ENCODE peak calls at places on chromosomes 2 and 18, in nine cellular contexts. One of them, this sample, is unnamed.

GRCh38 chr2:19434413-19434812 is 76.0 kb upstream of the OSR1 start:
- DNase-seq in A172: no peak
- DNase-seq in PC-3: no peak
- DNase-seq in AG08396: no peak
- DNase-seq in NB4: no peak
- DNase-seq in T-helper 9 cell: no peak
- DNase-seq in NCI-H2081: no peak
- DNase-seq in COLO829: no peak
- DNase-seq in tibial artery: no peak
- DNase-seq in this sample: no peak

GRCh38 chr2:197873293-197873701 is 68.9 kb downstream of the PLCL1 start:
- DNase-seq in PC-3: peak
- DNase-seq in NCI-H2081: no peak
- DNase-seq in COLO829: peak
- DNase-seq in tibial artery: no peak
- DNase-seq in NB4: peak
- DNase-seq in AG08396: no peak
- DNase-seq in A172: peak
- DNase-seq in T-helper 9 cell: no peak
- DNase-seq in this sample: no peak

GRCh38 chr2:204355688-204356087 is 189.6 kb upstream of the PARD3B start:
- DNase-seq in NCI-H2081: no peak
- DNase-seq in PC-3: no peak
- DNase-seq in T-helper 9 cell: no peak
- DNase-seq in A172: no peak
- DNase-seq in AG08396: no peak
- DNase-seq in tibial artery: no peak
- DNase-seq in NB4: no peak
- DNase-seq in COLO829: no peak
- DNase-seq in this sample: no peak

GRCh38 chr2:134369220-134369902 is 115.5 kb downstream of the MGAT5 start:
- DNase-seq in AG08396: no peak
- DNase-seq in NCI-H2081: no peak
- DNase-seq in PC-3: no peak
- DNase-seq in A172: no peak
- DNase-seq in tibial artery: no peak
- DNase-seq in T-helper 9 cell: no peak
- DNase-seq in NB4: no peak
- DNase-seq in COLO829: no peak
- DNase-seq in this sample: no peak

GRCh38 chr2:234963785-234964615 is 12.2 kb downstream of the SH3BP4 start:
- DNase-seq in NCI-H2081: no peak
- DNase-seq in COLO829: no peak
- DNase-seq in PC-3: peak
- DNase-seq in tibial artery: peak
- DNase-seq in A172: peak
- DNase-seq in NB4: no peak
- DNase-seq in AG08396: no peak
- DNase-seq in T-helper 9 cell: no peak
- DNase-seq in this sample: no peak

GRCh38 chr2:234912437-234912836 is 39.4 kb upstream of the SH3BP4 start:
- DNase-seq in PC-3: no peak
- DNase-seq in T-helper 9 cell: no peak
- DNase-seq in tibial artery: no peak
- DNase-seq in A172: no peak
- DNase-seq in NB4: no peak
- DNase-seq in COLO829: peak
- DNase-seq in NCI-H2081: no peak
- DNase-seq in AG08396: no peak
- DNase-seq in this sample: no peak

GRCh38 chr2:150817422-150817821 is 330.0 kb upstream of the RND3 start:
- DNase-seq in NCI-H2081: no peak
- DNase-seq in COLO829: no peak
- DNase-seq in AG08396: no peak
- DNase-seq in PC-3: no peak
- DNase-seq in T-helper 9 cell: no peak
- DNase-seq in tibial artery: no peak
- DNase-seq in NB4: no peak
- DNase-seq in A172: no peak
- DNase-seq in this sample: no peak

GRCh38 chr2:227822416-227823003 is 8.9 kb downstream of the CCL20 start:
- DNase-seq in COLO829: no peak
- DNase-seq in NCI-H2081: no peak
- DNase-seq in PC-3: no peak
- DNase-seq in NB4: no peak
- DNase-seq in tibial artery: no peak
- DNase-seq in T-helper 9 cell: no peak
- DNase-seq in A172: peak
- DNase-seq in AG08396: no peak
- DNase-seq in this sample: no peak

GRCh38 chr18:24212939-24213338 is 74.1 kb downstream of the CABYR start:
- DNase-seq in NCI-H2081: no peak
- DNase-seq in NB4: no peak
- DNase-seq in COLO829: peak
- DNase-seq in PC-3: peak
- DNase-seq in AG08396: peak
- DNase-seq in T-helper 9 cell: no peak
- DNase-seq in tibial artery: no peak
- DNase-seq in A172: peak
- DNase-seq in this sample: no peak

GRCh38 chr2:42195559-42195958 is 26.4 kb downstream of the EML4 start:
- DNase-seq in NB4: no peak
- DNase-seq in tibial artery: no peak
- DNase-seq in A172: peak
- DNase-seq in NCI-H2081: no peak
- DNase-seq in COLO829: no peak
- DNase-seq in T-helper 9 cell: no peak
- DNase-seq in PC-3: peak
- DNase-seq in AG08396: peak
- DNase-seq in this sample: no peak

GRCh38 chr2:12027136-12027535 is 280.7 kb downstream of the LPIN1 start:
- DNase-seq in T-helper 9 cell: no peak
- DNase-seq in PC-3: no peak
- DNase-seq in NCI-H2081: no peak
- DNase-seq in A172: no peak
- DNase-seq in COLO829: no peak
- DNase-seq in AG08396: no peak
- DNase-seq in NB4: no peak
- DNase-seq in tibial artery: no peak
- DNase-seq in this sample: no peak

GRCh38 chr2:18788590-18788989 is 199.2 kb upstream of the NT5C1B start:
- DNase-seq in COLO829: no peak
- DNase-seq in A172: peak
- DNase-seq in NB4: no peak
- DNase-seq in AG08396: no peak
- DNase-seq in NCI-H2081: no peak
- DNase-seq in tibial artery: no peak
- DNase-seq in T-helper 9 cell: no peak
- DNase-seq in PC-3: no peak
- DNase-seq in this sample: no peak

GRCh38 chr18:1965541-1965940 is 605.8 kb downstream of the METTL4 start:
- DNase-seq in PC-3: no peak
- DNase-seq in A172: no peak
- DNase-seq in AG08396: no peak
- DNase-seq in NCI-H2081: no peak
- DNase-seq in T-helper 9 cell: no peak
- DNase-seq in NB4: no peak
- DNase-seq in COLO829: no peak
- DNase-seq in tibial artery: no peak
- DNase-seq in this sample: no peak

GRCh38 chr2:95384854-95385569 is 17.5 kb upstream of the FAHD2A start:
- DNase-seq in PC-3: no peak
- DNase-seq in A172: no peak
- DNase-seq in COLO829: no peak
- DNase-seq in NCI-H2081: no peak
- DNase-seq in NB4: no peak
- DNase-seq in AG08396: no peak
- DNase-seq in tibial artery: peak
- DNase-seq in T-helper 9 cell: no peak
- DNase-seq in this sample: no peak

GRCh38 chr18:61882296-61883004 is 10.4 kb downstream of the RNF152 start:
- DNase-seq in A172: no peak
- DNase-seq in COLO829: no peak
- DNase-seq in T-helper 9 cell: no peak
- DNase-seq in PC-3: peak
- DNase-seq in NCI-H2081: no peak
- DNase-seq in tibial artery: no peak
- DNase-seq in AG08396: peak
- DNase-seq in NB4: no peak
- DNase-seq in this sample: no peak

GRCh38 chr2:194004590-194005206 is 1652.3 kb upstream of the SLC39A10 start:
- DNase-seq in tibial artery: no peak
- DNase-seq in COLO829: no peak
- DNase-seq in AG08396: no peak
- DNase-seq in A172: no peak
- DNase-seq in PC-3: peak
- DNase-seq in NB4: no peak
- DNase-seq in NCI-H2081: no peak
- DNase-seq in T-helper 9 cell: no peak
- DNase-seq in this sample: no peak

GRCh38 chr2:112301973-112302372 is 26.6 kb downstream of the ZC3H6 start:
- DNase-seq in T-helper 9 cell: no peak
- DNase-seq in AG08396: no peak
- DNase-seq in COLO829: no peak
- DNase-seq in NB4: no peak
- DNase-seq in A172: peak
- DNase-seq in NCI-H2081: no peak
- DNase-seq in tibial artery: no peak
- DNase-seq in PC-3: no peak
- DNase-seq in this sample: no peak

GRCh38 chr2:402206-402605 is 114.3 kb upstream of the ALKAL2 start:
- DNase-seq in NCI-H2081: no peak
- DNase-seq in AG08396: no peak
- DNase-seq in PC-3: no peak
- DNase-seq in A172: no peak
- DNase-seq in T-helper 9 cell: no peak
- DNase-seq in tibial artery: no peak
- DNase-seq in COLO829: no peak
- DNase-seq in NB4: no peak
- DNase-seq in this sample: no peak

GRCh38 chr2:239913632-239914417 is 111.3 kb downstream of the NDUFA10 start:
- DNase-seq in COLO829: no peak
- DNase-seq in NB4: no peak
- DNase-seq in AG08396: no peak
- DNase-seq in A172: no peak
- DNase-seq in T-helper 9 cell: no peak
- DNase-seq in PC-3: no peak
- DNase-seq in tibial artery: peak
- DNase-seq in NCI-H2081: no peak
- DNase-seq in this sample: no peak

GRCh38 chr18:75854808-75855207 is 427.3 kb upstream of the SMIM21 start:
- DNase-seq in COLO829: no peak
- DNase-seq in NB4: no peak
- DNase-seq in T-helper 9 cell: no peak
- DNase-seq in A172: no peak
- DNase-seq in tibial artery: no peak
- DNase-seq in NCI-H2081: no peak
- DNase-seq in PC-3: no peak
- DNase-seq in AG08396: no peak
- DNase-seq in this sample: no peak

GRCh38 chr18:59114160-59114559 is 25.5 kb upstream of the SEC11C start:
- DNase-seq in A172: peak
- DNase-seq in tibial artery: no peak
- DNase-seq in AG08396: no peak
- DNase-seq in COLO829: no peak
- DNase-seq in PC-3: no peak
- DNase-seq in NCI-H2081: no peak
- DNase-seq in T-helper 9 cell: no peak
- DNase-seq in NB4: no peak
- DNase-seq in this sample: no peak

GRCh38 chr18:49274188-49274714 is 186.2 kb downstream of the DYM start:
- DNase-seq in tibial artery: no peak
- DNase-seq in COLO829: no peak
- DNase-seq in PC-3: no peak
- DNase-seq in NB4: peak
- DNase-seq in AG08396: no peak
- DNase-seq in A172: no peak
- DNase-seq in NCI-H2081: no peak
- DNase-seq in T-helper 9 cell: no peak
- DNase-seq in this sample: no peak

GRCh38 chr2:226413498-226414130 is 386.0 kb downstream of the IRS1 start:
- DNase-seq in COLO829: peak
- DNase-seq in PC-3: no peak
- DNase-seq in T-helper 9 cell: no peak
- DNase-seq in AG08396: no peak
- DNase-seq in A172: no peak
- DNase-seq in NB4: no peak
- DNase-seq in NCI-H2081: no peak
- DNase-seq in tibial artery: no peak
- DNase-seq in this sample: no peak

This sample was measured in NCI-H748 treated with DMSO at 0.1 percent for 48 hours.